ENCODE peak calls at places on chromosomes 7 and 10, in ten cellular contexts. Y, O, D, X, Q, F, H, K, N and S are unnamed samples.

GRCh38 chr7:30630986-30631385 is 36.3 kb downstream of the GARS1 start:
- DNase-seq in Y (no peak), O (no peak), D (no peak), X (no peak), Q (no peak), F (no peak), H (no peak), K (no peak), N (no peak), S (no peak)

GRCh38 chr10:6398419-6398818 is 181.7 kb downstream of the PRKCQ start:
- DNase-seq in Y (no peak), O (no peak), D (no peak), X (no peak), Q (no peak), F (no peak), H (no peak), K (no peak), N (no peak), S (no peak)

GRCh38 chr7:126574276-126574675 is 678.5 kb downstream of the GRM8 start:
- DNase-seq in Y (no peak), O (no peak), D (no peak), X (no peak), Q (no peak), F (no peak), H (no peak), K (no peak), N (no peak), S (no peak)

GRCh38 chr7:42606217-42606905 is 305.5 kb downstream of the C7orf25 start:
- DNase-seq in Y (no peak), O (no peak), D (no peak), X (no peak), Q (no peak), F (no peak), H (no peak), K (no peak), N (no peak), S (no peak)

GRCh38 chr10:118922226-118922625 is 107.3 kb upstream of the NANOS1 start:
- DNase-seq in Y (no peak), O (no peak), D (no peak), X (no peak), Q (peak), F (no peak), H (no peak), K (no peak), N (no peak), S (no peak)

GRCh38 chr7:1240917-1241509 is 8.3 kb downstream of the UNCX start:
- DNase-seq in Y (no peak), O (peak), D (no peak), X (no peak), Q (no peak), F (no peak), H (no peak), K (no peak), N (no peak), S (no peak)

GRCh38 chr10:76550806-76551205 is 1086.8 kb downstream of the KCNMA1 start:
- DNase-seq in Y (no peak), O (peak), D (no peak), X (no peak), Q (peak), F (no peak), H (no peak), K (no peak), N (no peak), S (no peak)

GRCh38 chr7:123557016-123557630 is 495 bp downstream of the NDUFA5 start:
- DNase-seq in Y (no peak), O (peak), D (no peak), X (no peak), Q (no peak), F (no peak), H (no peak), K (no peak), N (no peak), S (no peak)

GRCh38 chr10:81928119-81928518 is 53.1 kb downstream of the NRG3 start:
- DNase-seq in Y (no peak), O (no peak), D (no peak), X (no peak), Q (no peak), F (no peak), H (no peak), K (no peak), N (no peak), S (no peak)
- TF ChIP-seq POLR2AphosphoS5 in Y (no peak), O (no peak), D (no peak), X (no peak), Q (no peak), F (no peak), H (no peak), K (no peak), N (no peak), S (no peak)

DNA sequence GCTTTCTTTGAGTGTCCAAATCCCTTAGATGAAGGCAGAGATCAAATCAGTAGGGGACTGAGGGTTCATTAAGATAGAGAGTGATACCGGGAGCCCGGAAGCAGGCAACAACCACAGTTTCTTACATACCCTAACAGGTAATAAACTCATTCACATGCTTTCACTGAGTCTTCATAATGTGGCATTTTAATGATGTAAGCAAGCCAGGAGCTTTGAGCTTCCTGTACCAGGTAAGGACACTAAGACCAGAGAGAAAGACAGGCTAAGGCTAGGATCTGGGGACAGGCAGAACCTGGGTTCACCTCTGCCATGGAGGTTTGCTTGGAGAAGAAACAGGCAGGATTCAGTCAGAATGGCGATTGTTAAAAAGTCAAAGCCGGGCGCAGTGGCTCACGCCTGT is 618.3 kb downstream of the GALNT17 start:
- DNase-seq in Y (no peak), O (no peak), D (no peak), X (no peak), Q (no peak), F (no peak), H (no peak), K (no peak), N (no peak), S (no peak)
- TF ChIP-seq POLR2AphosphoS5 in Y (no peak), O (no peak), D (no peak), X (no peak), Q (no peak), F (no peak), H (no peak), K (no peak), N (no peak), S (no peak)

GRCh38 chr10:78763651-78764395 is 304.9 kb upstream of the ZMIZ1 start:
- DNase-seq in Y (no peak), O (no peak), D (no peak), X (peak), Q (no peak), F (no peak), H (no peak), K (no peak), N (no peak), S (no peak)
- TF ChIP-seq POLR2AphosphoS5 in Y (no peak), O (no peak), D (no peak), X (no peak), Q (no peak), F (no peak), H (no peak), K (no peak), N (no peak), S (no peak)

DNA sequence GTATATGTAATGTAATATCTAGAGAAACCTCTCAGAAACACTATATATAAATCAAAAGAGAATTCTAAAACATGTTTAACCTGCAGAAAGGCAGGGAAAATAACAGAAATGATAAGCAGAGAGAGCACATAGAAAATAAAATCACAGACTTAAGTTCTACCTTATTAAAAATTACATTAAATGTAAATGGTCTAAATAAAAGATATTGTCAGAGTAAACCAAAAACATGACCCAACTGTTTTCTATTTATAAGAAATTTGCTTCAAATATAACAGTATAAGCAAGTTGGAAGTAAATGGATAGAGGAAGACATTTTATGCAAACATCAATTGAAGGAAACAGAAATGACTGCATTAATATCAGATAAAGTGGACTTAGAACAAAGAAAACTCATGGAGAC is 43.4 kb downstream of the HECTD2 start:
- DNase-seq in Y (no peak), O (no peak), D (no peak), X (no peak), Q (no peak), F (no peak), H (no peak), K (no peak), N (no peak), S (no peak)
- TF ChIP-seq POLR2AphosphoS5 in Y (no peak), O (no peak), D (no peak), X (no peak), Q (no peak), F (no peak), H (no peak), K (no peak), N (no peak), S (no peak)

DNA sequence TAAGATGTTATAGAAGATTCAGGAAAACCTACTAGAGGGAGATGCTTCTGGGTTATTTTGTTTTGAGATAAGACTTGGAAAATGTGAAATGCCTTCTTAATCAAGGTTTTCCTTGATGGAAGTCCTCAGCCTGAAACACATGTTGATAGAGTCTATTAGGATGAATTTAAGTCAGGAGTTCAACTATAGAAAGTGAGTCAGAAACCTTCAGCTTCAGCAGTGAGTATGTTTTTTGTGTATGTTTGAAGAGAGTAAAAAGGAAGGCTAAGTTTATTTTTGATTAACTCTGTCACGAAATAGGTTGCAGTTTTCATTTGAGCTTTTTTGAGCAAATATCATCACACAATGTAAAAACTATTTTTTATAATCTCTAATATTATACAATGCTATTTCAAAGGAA is 114.6 kb downstream of the HGF start:
- DNase-seq in Y (no peak), O (no peak), D (no peak), X (no peak), Q (no peak), F (no peak), H (no peak), K (no peak), N (no peak), S (no peak)
- TF ChIP-seq POLR2AphosphoS5 in Y (no peak), O (no peak), D (no peak), X (no peak), Q (no peak), F (no peak), H (no peak), K (no peak), N (no peak), S (no peak)

GRCh38 chr10:59872892-59873463 is 33.4 kb downstream of the CCDC6 start:
- DNase-seq in Y (no peak), O (no peak), D (peak), X (no peak), Q (peak), F (no peak), H (no peak), K (no peak), N (no peak), S (no peak)
- TF ChIP-seq POLR2AphosphoS5 in Y (peak), O (no peak), D (no peak), X (no peak), Q (no peak), F (no peak), H (no peak), K (no peak), N (peak), S (no peak)

GRCh38 chr7:98202367-98203195 is 8.7 kb upstream of the BHLHA15 start:
- DNase-seq in Y (no peak), O (no peak), D (no peak), X (peak), Q (peak), F (no peak), H (peak), K (peak), N (no peak), S (peak)
- TF ChIP-seq POLR2AphosphoS5 in Y (no peak), O (no peak), D (no peak), X (no peak), Q (no peak), F (no peak), H (no peak), K (no peak), N (no peak), S (no peak)

GRCh38 chr10:28910960-28911359 is 233.6 kb downstream of the BAMBI start:
- DNase-seq in Y (no peak), O (no peak), D (peak), X (no peak), Q (no peak), F (no peak), H (no peak), K (no peak), N (no peak), S (no peak)
- TF ChIP-seq POLR2AphosphoS5 in Y (no peak), O (no peak), D (no peak), X (no peak), Q (no peak), F (no peak), H (no peak), K (no peak), N (no peak), S (no peak)